ENCODE peak calls at places on chromosomes 7 and 10, in nine cellular contexts. Q is GM23338; F is mammary epithelial cell; K is astrocyte; B is neural progenitor cell; R is suprapubic skin; Z is CD8-positive, alpha-beta T cell; Y is tibial artery; M is fibroblast of lung. P is an unnamed sample.

GRCh38 chr10:91652364-91652763 is 19.5 kb upstream of the PPP1R3C start:
- DNase-seq in Y (no peak), M (peak; percentile 85), R (no peak), Q (no peak), B (peak; percentile 4), Z (no peak), F (peak; percentile 98), K (peak; percentile 100), P (peak; percentile 53)

GRCh38 chr7:29955799-29956476 is 33.7 kb downstream of the SCRN1 start:
- DNase-seq in B (no peak), Z (peak; percentile 55), Q (no peak), R (no peak), K (no peak), M (no peak), F (no peak), Y (no peak), P (no peak)

GRCh38 chr10:26516540-26517101 is 78.5 kb downstream of the APBB1IP start:
- DNase-seq in Z (no peak), R (no peak), M (no peak), F (no peak), Q (peak; percentile 44), B (peak; percentile 11), K (peak; percentile 17), Y (no peak), P (no peak)

GRCh38 chr10:20100157-20100556 is 283.9 kb downstream of the PLXDC2 start:
- DNase-seq in F (peak; percentile 68), Q (no peak), R (no peak), B (no peak), M (peak; percentile 83), K (peak; percentile 58), Y (no peak), Z (no peak), P (no peak)

GRCh38 chr7:118862733-118863132 is 638.2 kb downstream of the ANKRD7 start:
- DNase-seq in Z (no peak), K (no peak), B (no peak), Y (no peak), F (no peak), Q (no peak), R (no peak), M (no peak), P (no peak)

GRCh38 chr10:67306588-67307205 is 380.9 kb downstream of the LRRTM3 start:
- DNase-seq in Q (peak; percentile 82), K (no peak), F (peak; percentile 0), B (peak; percentile 55), Z (no peak), M (peak; percentile 21), Y (no peak), R (no peak), P (no peak)

GRCh38 chr7:22447008-22447407 is 53.0 kb downstream of the STEAP1B start:
- DNase-seq in M (no peak), Z (no peak), R (no peak), Q (no peak), F (no peak), Y (no peak), K (no peak), B (no peak), P (no peak)

GRCh38 chr10:3043512-3044368 is 23.6 kb upstream of the PFKP start:
- DNase-seq in M (peak; percentile 84), R (no peak), Y (peak; percentile 60), F (peak; percentile 56), Q (peak; percentile 86), Z (no peak), B (peak; percentile 89), K (peak; percentile 58), P (peak; percentile 69)

GRCh38 chr10:21011433-21012018 is 114.4 kb upstream of the NEBL start:
- DNase-seq in Q (no peak), F (no peak), Z (no peak), K (no peak), B (no peak), Y (no peak), R (no peak), M (no peak), P (no peak)

GRCh38 chr10:58174831-58175230 is 92.9 kb downstream of the IPMK start:
- DNase-seq in Y (no peak), Q (no peak), K (no peak), M (no peak), B (no peak), R (no peak), Z (no peak), F (no peak), P (no peak)

GRCh38 chr7:150375662-150376521 is 3.2 kb upstream of the ZNF775 start:
- DNase-seq in F (no peak), Y (no peak), K (no peak), Z (no peak), R (no peak), B (peak; percentile 2), Q (no peak), M (no peak), P (no peak)

GRCh38 chr7:51367614-51367968 is 51.0 kb upstream of the COBL start:
- DNase-seq in K (no peak), F (no peak), Y (no peak), M (no peak), B (no peak), Z (no peak), Q (no peak), R (no peak), P (no peak)

GRCh38 chr7:51369746-51370145 is 53.1 kb upstream of the COBL start:
- DNase-seq in Y (no peak), R (no peak), K (no peak), M (peak; percentile 5), Z (no peak), Q (peak; percentile 60), B (peak; percentile 56), F (peak; percentile 7), P (no peak)

GRCh38 chr7:51366172-51366728 is 49.6 kb upstream of the COBL start:
- DNase-seq in Q (no peak), K (no peak), B (no peak), F (no peak), R (no peak), Y (no peak), M (no peak), Z (no peak), P (no peak)

GRCh38 chr7:51366930-51367613 is 50.5 kb upstream of the COBL start:
- DNase-seq in Q (peak; percentile 91), B (peak; percentile 87), M (peak; percentile 51), K (peak; percentile 18), R (no peak), Z (no peak), Y (no peak), F (peak; percentile 34), P (peak; percentile 36)
- H3K27ac ChIP-seq in Q (no peak overlapping the region), B (no peak overlapping the region), M (no peak overlapping the region), K (no peak overlapping the region), R (no peak overlapping the region), Z (no peak overlapping the region), Y (no peak overlapping the region), F (no peak overlapping the region), P (no peak overlapping the region)

DNA sequence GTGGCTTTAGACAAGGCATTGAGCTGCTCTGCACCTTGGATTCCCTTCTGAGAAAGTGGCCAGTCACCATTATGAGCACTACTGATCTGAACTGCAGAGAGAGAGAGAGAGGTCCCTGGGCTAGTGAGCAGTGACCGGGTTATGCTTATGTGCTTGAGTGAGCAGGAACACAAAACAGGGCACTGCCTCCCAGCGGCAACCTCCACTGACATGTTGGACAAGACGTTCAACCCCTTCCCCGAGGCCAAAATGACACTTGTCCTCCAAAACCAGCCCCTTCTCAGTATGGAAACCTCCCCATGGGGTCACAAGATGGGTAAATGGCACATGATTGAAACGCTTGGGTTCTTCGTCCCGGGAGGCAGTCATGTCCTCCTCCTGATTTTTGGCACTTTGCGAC is 339.4 kb upstream of the ZMIZ1 start:
- DNase-seq in Y (no peak), K (no peak), F (no peak), Z (no peak), M (no peak), Q (no peak), B (no peak), R (peak; percentile 56), P (no peak)
- H3K27me3 ChIP-seq in Y (no peaks in the 10 kb centered on the region), K (peaks cover 52% of the 10 kb centered on the region), F (no peaks in the 10 kb centered on the region), Z (no peaks in the 10 kb centered on the region), M (peaks cover 28% of the 10 kb centered on the region), Q (no peaks in the 10 kb centered on the region), B (no peaks in the 10 kb centered on the region), R (no peaks in the 10 kb centered on the region), P (no peaks in the 10 kb centered on the region)

GRCh38 chr7:158601090-158601489 is 13.5 kb upstream of the PTPRN2 start:
- DNase-seq in F (no peak), R (no peak), B (no peak), Y (no peak), Q (no peak), Z (no peak), M (no peak), K (no peak), P (no peak)

GRCh38 chr7:158602041-158602440 is 14.4 kb upstream of the PTPRN2 start:
- DNase-seq in B (no peak), Y (no peak), Z (no peak), K (no peak), R (no peak), M (no peak), Q (no peak), F (no peak), P (no peak)

GRCh38 chr7:158603773-158604755 is 16.4 kb upstream of the PTPRN2 start:
- DNase-seq in B (no peak), Z (no peak), Q (no peak), R (no peak), Y (no peak), F (no peak), M (no peak), K (no peak), P (no peak)

GRCh38 chr7:158606111-158606510 is 18.5 kb upstream of the PTPRN2 start:
- DNase-seq in F (no peak), Y (no peak), Z (no peak), B (no peak), K (peak; percentile 39), R (no peak), Q (no peak), M (no peak), P (no peak)

GRCh38 chr7:158602905-158603772 is 15.5 kb upstream of the PTPRN2 start:
- DNase-seq in R (no peak), Y (no peak), B (no peak), Z (no peak), K (peak; percentile 57), F (no peak), Q (no peak), M (peak; percentile 17), P (no peak)
- H3K27ac ChIP-seq in R (no peak overlapping the region), Y (no peak overlapping the region), B (no peak overlapping the region), Z (no peak overlapping the region), K (no peak overlapping the region), F (no peak overlapping the region), Q (no peak overlapping the region), M (no peak overlapping the region), P (no peak overlapping the region)

DNA sequence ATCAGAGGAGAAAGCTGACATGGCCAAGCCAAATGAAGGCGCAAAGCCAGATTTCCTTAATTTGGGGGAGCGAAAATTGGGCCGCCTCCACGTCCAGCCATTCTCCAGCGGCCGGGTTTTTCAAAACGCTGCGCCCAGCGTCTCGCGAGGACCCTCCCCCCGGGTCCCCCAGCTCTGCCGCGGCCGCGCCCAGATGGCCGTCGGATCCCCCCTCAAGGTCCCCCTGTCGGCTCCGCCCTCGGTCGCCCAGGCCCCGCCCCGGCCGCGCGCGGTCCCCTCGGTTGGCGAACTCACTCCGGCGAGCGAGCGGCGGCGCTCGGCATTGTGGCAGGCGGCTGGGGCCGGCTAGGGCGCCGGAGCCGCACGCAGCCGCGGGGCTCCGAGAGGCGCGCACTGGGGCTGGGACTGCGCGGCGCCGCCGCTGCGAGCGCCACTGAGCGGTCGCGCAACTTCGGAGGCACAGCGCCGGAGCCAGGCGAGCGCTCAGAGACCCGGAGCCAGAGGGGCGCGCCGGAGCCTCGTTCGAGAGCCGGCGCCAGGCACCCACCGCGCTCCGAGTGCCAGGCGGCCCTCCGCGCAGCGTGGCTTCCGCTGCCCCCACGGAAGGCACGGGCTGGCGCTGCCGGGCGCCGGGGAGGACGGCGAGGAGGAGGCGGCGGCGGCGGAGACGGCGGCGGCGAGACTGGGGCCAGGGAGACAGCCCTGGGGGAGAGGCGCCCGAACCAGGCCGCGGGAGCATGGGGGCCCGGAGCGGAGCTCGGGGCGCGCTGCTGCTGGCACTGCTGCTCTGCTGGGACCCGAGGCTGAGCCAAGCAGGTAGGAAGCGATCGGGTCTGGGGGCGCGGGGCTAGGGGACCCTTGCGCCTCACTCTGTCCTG is at the start of gene UNC5B:
- DNase-seq in F (peak; percentile 90), K (peak; percentile 78), B (peak; percentile 98), R (peak; percentile 93), Q (peak; percentile 91), Y (peak; percentile 88), M (peak; percentile 90), Z (peak; percentile 68), P (peak; percentile 93)
- H3K27me3 ChIP-seq in F (peaks cover 19% of the 10 kb centered on the region), K (peaks cover 24% of the 10 kb centered on the region), B (peaks cover 49% of the 10 kb centered on the region), R (peaks cover 25% of the 10 kb centered on the region), Q (peaks cover 52% of the 10 kb centered on the region), Y (no peaks in the 10 kb centered on the region), M (peaks cover 19% of the 10 kb centered on the region), Z (peaks cover 10% of the 10 kb centered on the region), P (no peaks in the 10 kb centered on the region)